ENCODE peak calls at places on chromosomes 6 and 20, in eight cellular contexts. One of them, this sample, is unnamed.
A peak's percentile ranks its signal among the peaks of the same experiment; 100 is the strongest.

GRCh38 chr6:149938571-149939462 is 3.0 kb upstream of the ULBP2 start:
- DNase-seq in GF-D8: no peak
- DNase-seq in stimulated activated CD4-positive, alpha-beta T cell treated with anti-CD3 and anti-CD28 coated beads, Interleukin-12 subunit alpha, Interleukin-12 subunit beta, amount 100 ng/mL, for 4 hours: no peak
- DNase-seq in A673: no peak
- DNase-seq in effector CD8-positive, alpha-beta T cell: peak; percentile 36
- DNase-seq in posterior cingulate gyrus: peak; percentile 78
- DNase-seq in nucleus accumbens: no peak
- DNase-seq in GM19239: peak; percentile 45
- DNase-seq in this sample: no peak

GRCh38 chr6:143451531-143451930 is 926 bp downstream of the PEX3 start:
- DNase-seq in GF-D8: peak; percentile 54
- DNase-seq in stimulated activated CD4-positive, alpha-beta T cell treated with anti-CD3 and anti-CD28 coated beads, Interleukin-12 subunit alpha, Interleukin-12 subunit beta, amount 100 ng/mL, for 4 hours: no peak
- DNase-seq in A673: no peak
- DNase-seq in effector CD8-positive, alpha-beta T cell: no peak
- DNase-seq in posterior cingulate gyrus: no peak
- DNase-seq in nucleus accumbens: no peak
- DNase-seq in GM19239: no peak
- DNase-seq in this sample: no peak

GRCh38 chr6:146244630-146245143 is 215.8 kb downstream of the GRM1 start:
- DNase-seq in GF-D8: no peak
- DNase-seq in stimulated activated CD4-positive, alpha-beta T cell treated with anti-CD3 and anti-CD28 coated beads, Interleukin-12 subunit alpha, Interleukin-12 subunit beta, amount 100 ng/mL, for 4 hours: no peak
- DNase-seq in A673: no peak
- DNase-seq in effector CD8-positive, alpha-beta T cell: no peak
- DNase-seq in posterior cingulate gyrus: no peak
- DNase-seq in nucleus accumbens: no peak
- DNase-seq in GM19239: no peak
- DNase-seq in this sample: no peak

GRCh38 chr6:41655706-41656668 is 17.7 kb downstream of the MDFI start:
- DNase-seq in GF-D8: no peak
- DNase-seq in stimulated activated CD4-positive, alpha-beta T cell treated with anti-CD3 and anti-CD28 coated beads, Interleukin-12 subunit alpha, Interleukin-12 subunit beta, amount 100 ng/mL, for 4 hours: no peak
- DNase-seq in A673: no peak
- DNase-seq in effector CD8-positive, alpha-beta T cell: no peak
- DNase-seq in posterior cingulate gyrus: peak; percentile 39
- DNase-seq in nucleus accumbens: no peak
- DNase-seq in GM19239: no peak
- DNase-seq in this sample: peak; percentile 38

GRCh38 chr6:56875961-56876360 is 78.9 kb upstream of the BEND6 start:
- DNase-seq in GF-D8: no peak
- DNase-seq in stimulated activated CD4-positive, alpha-beta T cell treated with anti-CD3 and anti-CD28 coated beads, Interleukin-12 subunit alpha, Interleukin-12 subunit beta, amount 100 ng/mL, for 4 hours: no peak
- DNase-seq in A673: no peak
- DNase-seq in effector CD8-positive, alpha-beta T cell: no peak
- DNase-seq in posterior cingulate gyrus: no peak
- DNase-seq in nucleus accumbens: no peak
- DNase-seq in GM19239: no peak
- DNase-seq in this sample: no peak

GRCh38 chr6:149168968-149169367 is 148.5 kb upstream of the TAB2 start:
- DNase-seq in GF-D8: no peak
- DNase-seq in stimulated activated CD4-positive, alpha-beta T cell treated with anti-CD3 and anti-CD28 coated beads, Interleukin-12 subunit alpha, Interleukin-12 subunit beta, amount 100 ng/mL, for 4 hours: no peak
- DNase-seq in A673: no peak
- DNase-seq in effector CD8-positive, alpha-beta T cell: no peak
- DNase-seq in posterior cingulate gyrus: no peak
- DNase-seq in nucleus accumbens: no peak
- DNase-seq in GM19239: no peak
- DNase-seq in this sample: no peak

GRCh38 chr6:28488916-28489365 is 26.7 kb downstream of the GPX6 start:
- DNase-seq in GF-D8: peak; percentile 45
- DNase-seq in stimulated activated CD4-positive, alpha-beta T cell treated with anti-CD3 and anti-CD28 coated beads, Interleukin-12 subunit alpha, Interleukin-12 subunit beta, amount 100 ng/mL, for 4 hours: peak; percentile 25
- DNase-seq in A673: peak; percentile 89
- DNase-seq in effector CD8-positive, alpha-beta T cell: no peak
- DNase-seq in posterior cingulate gyrus: no peak
- DNase-seq in nucleus accumbens: no peak
- DNase-seq in GM19239: no peak
- DNase-seq in this sample: peak; percentile 28

GRCh38 chr6:73739097-73739496 is 43.1 kb downstream of the CD109 start:
- DNase-seq in GF-D8: no peak
- DNase-seq in stimulated activated CD4-positive, alpha-beta T cell treated with anti-CD3 and anti-CD28 coated beads, Interleukin-12 subunit alpha, Interleukin-12 subunit beta, amount 100 ng/mL, for 4 hours: no peak
- DNase-seq in A673: peak; percentile 83
- DNase-seq in effector CD8-positive, alpha-beta T cell: no peak
- DNase-seq in posterior cingulate gyrus: no peak
- DNase-seq in nucleus accumbens: no peak
- DNase-seq in GM19239: no peak
- DNase-seq in this sample: peak; percentile 31

GRCh38 chr20:52972190-52972937 is at the start of gene TSHZ2:
- DNase-seq in GF-D8: no peak
- DNase-seq in stimulated activated CD4-positive, alpha-beta T cell treated with anti-CD3 and anti-CD28 coated beads, Interleukin-12 subunit alpha, Interleukin-12 subunit beta, amount 100 ng/mL, for 4 hours: peak; percentile 47
- DNase-seq in A673: peak; percentile 77
- DNase-seq in effector CD8-positive, alpha-beta T cell: no peak
- DNase-seq in posterior cingulate gyrus: peak; percentile 78
- DNase-seq in nucleus accumbens: no peak
- DNase-seq in GM19239: no peak
- DNase-seq in this sample: no peak

GRCh38 chr20:54914995-54915394 is 439.6 kb downstream of the DOK5 start:
- DNase-seq in GF-D8: no peak
- DNase-seq in stimulated activated CD4-positive, alpha-beta T cell treated with anti-CD3 and anti-CD28 coated beads, Interleukin-12 subunit alpha, Interleukin-12 subunit beta, amount 100 ng/mL, for 4 hours: no peak
- DNase-seq in A673: no peak
- DNase-seq in effector CD8-positive, alpha-beta T cell: no peak
- DNase-seq in posterior cingulate gyrus: no peak
- DNase-seq in nucleus accumbens: no peak
- DNase-seq in GM19239: no peak
- DNase-seq in this sample: no peak

GRCh38 chr20:12012241-12013222 is 94.8 kb downstream of the BTBD3 start:
- DNase-seq in GF-D8: peak; percentile 67
- DNase-seq in stimulated activated CD4-positive, alpha-beta T cell treated with anti-CD3 and anti-CD28 coated beads, Interleukin-12 subunit alpha, Interleukin-12 subunit beta, amount 100 ng/mL, for 4 hours: no peak
- DNase-seq in A673: peak; percentile 72
- DNase-seq in effector CD8-positive, alpha-beta T cell: no peak
- DNase-seq in posterior cingulate gyrus: no peak
- DNase-seq in nucleus accumbens: no peak
- DNase-seq in GM19239: peak; percentile 9
- DNase-seq in this sample: peak; percentile 58

GRCh38 chr6:74932214-74932923 is 273.5 kb downstream of the COL12A1 start:
- DNase-seq in GF-D8: no peak
- DNase-seq in stimulated activated CD4-positive, alpha-beta T cell treated with anti-CD3 and anti-CD28 coated beads, Interleukin-12 subunit alpha, Interleukin-12 subunit beta, amount 100 ng/mL, for 4 hours: no peak
- DNase-seq in A673: no peak
- DNase-seq in effector CD8-positive, alpha-beta T cell: no peak
- DNase-seq in posterior cingulate gyrus: no peak
- DNase-seq in nucleus accumbens: no peak
- DNase-seq in GM19239: no peak
- DNase-seq in this sample: no peak

GRCh38 chr6:106973841-106974336 is 640 bp downstream of the CD24 start:
- DNase-seq in GF-D8: no peak
- DNase-seq in stimulated activated CD4-positive, alpha-beta T cell treated with anti-CD3 and anti-CD28 coated beads, Interleukin-12 subunit alpha, Interleukin-12 subunit beta, amount 100 ng/mL, for 4 hours: no peak
- DNase-seq in A673: no peak
- DNase-seq in effector CD8-positive, alpha-beta T cell: no peak
- DNase-seq in posterior cingulate gyrus: no peak
- DNase-seq in nucleus accumbens: no peak
- DNase-seq in GM19239: no peak
- DNase-seq in this sample: no peak

GRCh38 chr6:113909224-113909856 is 52.2 kb downstream of the MARCKS start:
- DNase-seq in GF-D8: no peak
- DNase-seq in stimulated activated CD4-positive, alpha-beta T cell treated with anti-CD3 and anti-CD28 coated beads, Interleukin-12 subunit alpha, Interleukin-12 subunit beta, amount 100 ng/mL, for 4 hours: no peak
- DNase-seq in A673: peak; percentile 79
- DNase-seq in effector CD8-positive, alpha-beta T cell: no peak
- DNase-seq in posterior cingulate gyrus: no peak
- DNase-seq in nucleus accumbens: no peak
- DNase-seq in GM19239: peak; percentile 37
- DNase-seq in this sample: no peak

GRCh38 chr20:59765599-59766177 is 161.3 kb downstream of the PHACTR3 start:
- DNase-seq in GF-D8: no peak
- DNase-seq in stimulated activated CD4-positive, alpha-beta T cell treated with anti-CD3 and anti-CD28 coated beads, Interleukin-12 subunit alpha, Interleukin-12 subunit beta, amount 100 ng/mL, for 4 hours: no peak
- DNase-seq in A673: peak; percentile 24
- DNase-seq in effector CD8-positive, alpha-beta T cell: no peak
- DNase-seq in posterior cingulate gyrus: no peak
- DNase-seq in nucleus accumbens: no peak
- DNase-seq in GM19239: no peak
- DNase-seq in this sample: no peak

GRCh38 chr6:142872376-142872775 is 72.6 kb downstream of the HIVEP2 start:
- DNase-seq in GF-D8: no peak
- DNase-seq in stimulated activated CD4-positive, alpha-beta T cell treated with anti-CD3 and anti-CD28 coated beads, Interleukin-12 subunit alpha, Interleukin-12 subunit beta, amount 100 ng/mL, for 4 hours: no peak
- DNase-seq in A673: no peak
- DNase-seq in effector CD8-positive, alpha-beta T cell: no peak
- DNase-seq in posterior cingulate gyrus: no peak
- DNase-seq in nucleus accumbens: no peak
- DNase-seq in GM19239: no peak
- DNase-seq in this sample: no peak

GRCh38 chr6:151962246-151962846 is 154.9 kb downstream of the ESR1 start:
- DNase-seq in GF-D8: no peak
- DNase-seq in stimulated activated CD4-positive, alpha-beta T cell treated with anti-CD3 and anti-CD28 coated beads, Interleukin-12 subunit alpha, Interleukin-12 subunit beta, amount 100 ng/mL, for 4 hours: no peak
- DNase-seq in A673: no peak
- DNase-seq in effector CD8-positive, alpha-beta T cell: no peak
- DNase-seq in posterior cingulate gyrus: no peak
- DNase-seq in nucleus accumbens: no peak
- DNase-seq in GM19239: no peak
- DNase-seq in this sample: no peak

GRCh38 chr6:36912583-36912982 is 26.8 kb downstream of the C6orf89 start:
- DNase-seq in GF-D8: no peak
- DNase-seq in stimulated activated CD4-positive, alpha-beta T cell treated with anti-CD3 and anti-CD28 coated beads, Interleukin-12 subunit alpha, Interleukin-12 subunit beta, amount 100 ng/mL, for 4 hours: peak; percentile 24
- DNase-seq in A673: no peak
- DNase-seq in effector CD8-positive, alpha-beta T cell: no peak
- DNase-seq in posterior cingulate gyrus: no peak
- DNase-seq in nucleus accumbens: no peak
- DNase-seq in GM19239: peak; percentile 70
- DNase-seq in this sample: peak; percentile 37